ENCODE peak calls at places on chromosome 20, in four cellular contexts. A, L, S and X are unnamed samples.
A peak's percentile ranks its signal among the peaks of the same experiment; 100 is the strongest.

GRCh38 chr20:31693987-31694661 is 28.5 kb downstream of the BCL2L1 start:
- DNase-seq in A (no peak), L (no peak), S (peak; percentile 52), X (peak; percentile 29)

GRCh38 chr20:25280574-25281535 is 33.0 kb downstream of the PYGB start:
- DNase-seq in A (no peak), L (no peak), S (peak; percentile 41), X (peak; percentile 6)

GRCh38 chr20:63698739-63699465 is 2.5 kb downstream of the TNFRSF6B start:
- DNase-seq in A (peak; percentile 83), L (no peak), S (no peak), X (no peak)

GRCh38 chr20:2507464-2507863 is 1.3 kb downstream of the ZNF343 start:
- DNase-seq in A (no peak), L (no peak), S (no peak), X (no peak)

GRCh38 chr20:40738976-40739375 is 49.9 kb upstream of the MAFB start:
- DNase-seq in A (no peak), L (no peak), S (peak; percentile 41), X (no peak)

GRCh38 chr20:25867776-25868649 is 171.4 kb upstream of the ZNF337 start:
- DNase-seq in A (peak; percentile 78), L (no peak), S (peak; percentile 81), X (peak; percentile 88)

GRCh38 chr20:5270608-5271007 is 46.1 kb downstream of the PROKR2 start:
- DNase-seq in A (no peak), L (no peak), S (no peak), X (peak; percentile 26)

GRCh38 chr20:8361008-8361652 is 229.1 kb downstream of the PLCB1 start:
- DNase-seq in A (peak; percentile 7), L (no peak), S (no peak), X (no peak)

GRCh38 chr20:54013397-54013941 is 56.9 kb downstream of the BCAS1 start:
- DNase-seq in A (no peak), L (no peak), S (no peak), X (no peak)

GRCh38 chr20:20549699-20550098 is 162.7 kb downstream of the RALGAPA2 start:
- DNase-seq in A (peak; percentile 17), L (peak; percentile 31), S (no peak), X (no peak)

GRCh38 chr20:37932919-37933318 is 30.0 kb downstream of the VSTM2L start:
- DNase-seq in A (no peak), L (no peak), S (no peak), X (no peak)

GRCh38 chr20:6562111-6562510 is 205.4 kb upstream of the BMP2 start:
- DNase-seq in A (no peak), L (no peak), S (no peak), X (no peak)

GRCh38 chr20:53763707-53764415 is 170.2 kb upstream of the ZNF217 start:
- DNase-seq in A (peak; percentile 96), L (peak; percentile 100), S (peak; percentile 54), X (peak; percentile 26)

DNA sequence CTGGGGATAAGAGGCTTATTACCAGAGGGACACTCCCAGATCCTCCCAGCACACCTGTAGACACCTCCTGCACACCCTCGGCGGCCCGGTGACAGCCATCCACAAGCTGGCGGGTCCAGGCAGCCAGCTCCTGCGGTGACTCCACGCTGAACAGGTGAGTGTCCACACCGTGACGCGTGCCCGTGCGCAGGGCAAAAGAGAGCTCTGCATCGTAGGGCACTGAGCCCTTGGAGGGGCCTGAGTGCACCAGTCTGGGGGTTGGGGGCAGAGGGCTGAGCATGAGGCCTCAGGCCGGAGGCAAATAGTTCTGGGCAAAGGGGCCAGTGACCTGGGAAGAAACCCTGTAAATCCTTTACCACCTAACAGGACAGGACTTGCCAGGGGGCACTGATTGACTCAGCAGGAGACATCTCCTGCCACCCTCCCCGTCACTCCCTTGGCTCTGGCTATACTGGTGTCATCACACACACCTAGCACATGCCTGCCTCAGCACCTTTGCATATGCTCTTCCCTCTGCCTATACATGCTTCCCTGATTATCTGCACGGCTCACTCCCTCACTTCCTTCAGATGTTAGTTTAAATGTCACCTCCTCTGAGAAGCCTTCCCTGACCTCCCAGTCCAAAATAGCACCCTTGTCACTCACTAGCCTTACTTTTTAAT is 8.9 kb upstream of the CDK5RAP1 start:
- DNase-seq in A (no peak), L (no peak), S (no peak), X (no peak)
- TF ChIP-seq JUN in A (no peak), L (no peak), S (no peak), X (no peak)

DNA sequence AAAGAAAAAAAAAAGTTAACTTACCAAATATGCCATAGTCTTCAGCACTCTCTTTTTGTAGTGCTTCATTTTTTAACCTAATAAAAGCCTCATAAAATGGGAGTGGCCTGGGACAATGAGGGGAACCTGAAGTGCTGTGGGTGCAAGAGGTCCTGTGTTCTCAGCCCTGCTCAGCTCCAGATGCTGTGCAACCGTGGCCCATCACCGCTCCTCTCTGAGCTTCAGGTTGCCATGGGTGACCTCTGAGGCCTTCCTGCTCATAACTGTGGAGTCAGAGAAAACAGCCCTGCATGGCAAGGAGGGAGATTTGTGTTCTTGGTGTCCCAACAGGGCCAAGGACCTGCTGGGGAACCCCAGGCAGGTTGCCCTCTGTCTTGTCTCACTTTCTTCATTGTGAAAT is 10.0 kb downstream of the TCF15 start:
- DNase-seq in A (no peak), L (no peak), S (no peak), X (no peak)
- TF ChIP-seq MAX in A (no peak), L (no peak), S (no peak), X (no peak)

GRCh38 chr20:43746344-43747137 is 19.7 kb upstream of the GTSF1L start:
- DNase-seq in A (no peak), L (no peak), S (no peak), X (no peak)
- TF ChIP-seq JUN in A (no peak), L (no peak), S (no peak), X (no peak)

DNA sequence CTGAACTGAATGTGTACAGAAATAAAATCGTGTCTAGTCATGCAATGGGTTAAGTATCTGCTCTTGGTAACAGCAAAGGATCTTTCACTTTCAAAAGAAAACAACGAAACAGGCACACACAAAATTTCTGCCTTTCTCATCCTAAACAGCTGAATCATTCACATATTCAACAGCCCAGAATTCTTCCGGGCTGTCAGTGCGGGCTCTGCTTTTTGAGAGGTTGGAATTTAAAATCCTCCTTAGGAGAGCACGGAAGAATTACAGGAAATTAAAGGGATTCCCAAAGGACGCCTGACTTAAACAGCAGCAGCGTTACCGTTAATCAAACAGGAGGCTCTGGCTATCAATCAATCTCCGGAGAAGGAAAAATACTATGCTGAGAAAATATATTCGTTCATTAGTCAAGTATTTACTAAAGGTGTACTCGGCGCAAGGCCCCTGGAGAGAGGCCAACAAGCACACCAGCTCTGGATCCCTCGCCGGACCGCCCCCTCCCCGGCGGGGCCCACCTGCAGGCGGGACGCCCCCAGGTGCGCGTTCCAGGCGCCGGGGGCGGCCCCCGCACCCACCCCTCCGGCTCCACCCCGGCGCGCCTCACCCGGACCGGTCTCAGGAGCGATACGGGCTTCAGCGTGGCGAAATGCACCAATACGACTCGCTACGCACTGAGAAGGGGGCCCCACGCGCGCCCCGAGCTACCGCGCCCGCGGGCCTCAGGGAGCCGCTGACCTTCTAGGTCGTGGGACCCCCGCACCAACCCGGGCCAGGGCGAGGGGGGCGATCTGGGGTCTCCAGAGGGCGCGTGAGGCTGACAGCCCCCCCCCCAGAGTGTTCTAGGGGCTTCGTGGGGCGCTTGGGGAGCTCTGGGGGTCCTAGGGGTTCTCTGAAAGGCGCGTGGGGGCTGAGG is 1.0 kb downstream of the NAPB start:
- DNase-seq in A (peak; percentile 15), L (peak; percentile 62), S (no peak), X (no peak)
- TF ChIP-seq MAX in A (no peak), L (no peak), S (no peak), X (no peak)

GRCh38 chr20:43243672-43244269 is 54.1 kb upstream of the PTPRT start:
- DNase-seq in A (peak; percentile 29), L (no peak), S (peak; percentile 54), X (peak; percentile 38)
- TF ChIP-seq JUN in A (no peak), L (no peak), S (no peak), X (no peak)

DNA sequence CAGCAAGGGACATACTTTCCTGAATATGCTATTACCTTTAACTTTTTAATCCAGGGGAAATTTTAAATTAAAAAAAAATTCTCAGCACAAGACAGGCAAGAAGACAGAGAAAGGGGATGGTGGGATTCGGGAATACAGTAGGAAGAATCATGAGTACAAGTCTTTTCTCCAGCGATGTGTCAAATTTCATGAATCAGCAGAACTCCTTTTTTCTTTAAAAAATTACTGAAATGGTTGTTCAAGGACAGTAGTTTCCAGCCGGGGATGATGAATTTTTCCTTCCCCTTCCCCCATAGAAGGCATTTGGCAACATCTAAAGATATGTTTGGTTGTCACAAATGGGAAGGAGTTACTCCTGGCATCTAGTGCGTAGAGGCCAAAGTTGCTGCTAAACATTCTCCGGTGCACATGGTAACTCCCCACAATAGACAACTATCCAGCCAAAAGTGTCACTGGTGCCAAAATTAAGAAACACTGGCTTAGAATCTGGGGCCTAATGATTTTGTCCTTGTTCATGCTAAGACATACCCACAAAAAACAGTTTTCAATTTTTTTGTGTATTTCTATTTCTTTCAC is 450.2 kb downstream of the CBLN4 start:
- DNase-seq in A (no peak), L (no peak), S (no peak), X (no peak)
- TF ChIP-seq MAX in A (no peak), L (no peak), S (no peak), X (no peak)

DNA sequence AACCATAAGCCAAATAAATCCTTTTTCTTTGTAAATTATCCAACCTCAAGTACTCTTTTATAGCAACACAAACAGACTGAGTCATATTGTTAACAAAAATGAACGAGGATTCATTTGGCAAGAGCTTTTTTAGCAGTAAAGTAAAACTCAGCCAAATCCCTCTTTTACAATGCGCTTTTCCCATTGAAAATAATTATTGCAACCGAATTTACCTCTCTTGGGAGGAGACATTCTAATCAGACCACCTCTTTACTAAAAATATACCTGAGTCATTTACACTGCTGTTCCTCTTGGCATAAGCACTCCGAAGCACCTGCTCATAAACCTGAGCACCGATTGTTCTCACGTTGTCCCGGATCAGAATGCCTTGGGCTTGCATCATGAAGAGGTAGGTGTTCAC is 57.4 kb downstream of the B4GALT5 start:
- DNase-seq in A (no peak), L (no peak), S (no peak), X (no peak)
- TF ChIP-seq JUN in A (no peak), L (no peak), S (no peak), X (no peak)

GRCh38 chr20:57849126-57849867 is 139.5 kb upstream of the PMEPA1 start:
- DNase-seq in A (no peak), L (no peak), S (peak; percentile 34), X (no peak)
- TF ChIP-seq MAX in A (no peak), L (no peak), S (no peak), X (no peak)

DNA sequence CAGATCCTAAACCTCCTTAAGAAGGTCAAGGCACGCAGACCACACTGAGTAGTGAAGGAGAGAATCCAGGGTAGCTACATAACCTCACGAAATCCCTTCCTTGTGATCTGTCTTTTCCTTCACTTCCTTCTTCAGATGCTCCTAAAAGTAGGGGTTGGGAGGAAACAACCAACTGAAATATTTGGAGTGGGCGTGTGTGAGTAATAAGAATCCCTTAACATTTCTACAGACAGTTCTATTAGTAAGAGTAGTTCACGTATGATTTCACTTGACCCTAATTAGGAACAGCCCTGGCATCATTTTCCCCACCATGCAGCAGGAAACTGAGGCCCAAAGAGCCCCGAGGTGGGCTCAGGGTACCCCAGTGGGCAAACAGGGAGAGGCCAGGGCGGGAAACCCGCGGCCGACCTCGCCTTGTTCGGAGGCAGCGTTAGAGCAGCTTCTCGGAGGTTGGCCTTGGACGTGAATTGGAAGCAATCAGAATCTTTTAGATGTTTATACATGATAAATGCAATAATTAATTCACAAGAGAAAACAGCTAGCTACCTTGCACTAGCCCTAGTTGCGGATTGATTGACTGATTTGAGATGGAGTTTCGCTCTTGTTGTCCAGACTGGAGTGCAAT is 857 bp upstream of the RAE1 start:
- DNase-seq in A (no peak), L (no peak), S (no peak), X (no peak)
- TF ChIP-seq JUN in A (no peak), L (no peak), S (no peak), X (no peak)